ENCODE peak calls at places on chromosome 9, in eight cellular contexts. N, S, D, T, U, X, O and F are unnamed samples.

GRCh38 chr9:109098221-109098959 is 21.4 kb downstream of the TMEM245 start:
- DNase-seq in X (peak; percentile 85), O (peak; percentile 55), U (no peak), N (peak; percentile 37), T (peak; percentile 65), S (peak; percentile 83), D (no peak), F (peak; percentile 87)

GRCh38 chr9:69582544-69583297 is 89.5 kb downstream of the APBA1 start:
- DNase-seq in X (peak; percentile 17), N (no peak), U (no peak), T (no peak), O (no peak), S (peak; percentile 14), D (no peak), F (no peak)

GRCh38 chr9:16434522-16434921 is 435.9 kb downstream of the BNC2 start:
- DNase-seq in D (no peak), O (peak; percentile 43), X (peak; percentile 80), S (peak; percentile 60), N (no peak), U (no peak), T (peak; percentile 86), F (no peak)

GRCh38 chr9:84241817-84242356 is 98.7 kb downstream of the SLC28A3 start:
- DNase-seq in O (no peak), X (no peak), U (no peak), T (no peak), D (no peak), S (no peak), N (no peak), F (no peak)

GRCh38 chr9:21995652-21996275 is 1.2 kb downstream of the CDKN2B-AS1 start:
- DNase-seq in T (peak; percentile 84), X (peak; percentile 52), D (no peak), S (peak; percentile 72), O (no peak), N (peak; percentile 51), U (no peak), F (no peak)

GRCh38 chr9:96874201-96874785 is 20.0 kb upstream of the ZNF782 start:
- DNase-seq in X (no peak), O (no peak), U (no peak), S (peak; percentile 29), D (no peak), N (peak; percentile 16), T (no peak), F (no peak)

GRCh38 chr9:34710023-34710422 is at the start of gene CCL21:
- DNase-seq in N (no peak), O (no peak), U (no peak), D (no peak), T (no peak), S (no peak), X (no peak), F (no peak)

GRCh38 chr9:109604036-109604600 is 106.0 kb upstream of the PTPN3 start:
- DNase-seq in S (peak; percentile 10), X (peak; percentile 46), N (no peak), D (no peak), U (no peak), T (peak; percentile 5), O (no peak), F (no peak)

GRCh38 chr9:101601904-101602765 is 7.4 kb upstream of the PPP3R2 start:
- DNase-seq in N (peak; percentile 39), X (peak; percentile 56), O (no peak), U (peak; percentile 27), S (peak; percentile 69), D (no peak), T (peak; percentile 65), F (peak; percentile 7)

GRCh38 chr9:108980893-108981292 is 32.4 kb downstream of the CTNNAL1 start:
- DNase-seq in N (no peak), O (no peak), D (no peak), S (no peak), T (no peak), U (no peak), X (no peak), F (no peak)

GRCh38 chr9:116152941-116153764 is 438 bp upstream of the PAPPA start:
- DNase-seq in N (no peak), S (peak; percentile 97), D (no peak), X (peak; percentile 94), T (peak; percentile 89), U (no peak), O (no peak), F (peak; percentile 70)

GRCh38 chr9:4380406-4380805 is 80.5 kb upstream of the GLIS3 start:
- DNase-seq in U (no peak), N (no peak), S (no peak), D (no peak), O (no peak), X (no peak), T (no peak), F (no peak)

GRCh38 chr9:4371108-4371507 is 71.2 kb upstream of the GLIS3 start:
- DNase-seq in D (no peak), X (peak; percentile 98), T (peak; percentile 95), S (peak; percentile 98), O (peak; percentile 39), U (no peak), N (no peak), F (peak; percentile 44)

GRCh38 chr9:4370501-4370900 is 70.6 kb upstream of the GLIS3 start:
- DNase-seq in S (no peak), D (no peak), X (no peak), U (no peak), O (no peak), T (no peak), N (no peak), F (no peak)

DNA sequence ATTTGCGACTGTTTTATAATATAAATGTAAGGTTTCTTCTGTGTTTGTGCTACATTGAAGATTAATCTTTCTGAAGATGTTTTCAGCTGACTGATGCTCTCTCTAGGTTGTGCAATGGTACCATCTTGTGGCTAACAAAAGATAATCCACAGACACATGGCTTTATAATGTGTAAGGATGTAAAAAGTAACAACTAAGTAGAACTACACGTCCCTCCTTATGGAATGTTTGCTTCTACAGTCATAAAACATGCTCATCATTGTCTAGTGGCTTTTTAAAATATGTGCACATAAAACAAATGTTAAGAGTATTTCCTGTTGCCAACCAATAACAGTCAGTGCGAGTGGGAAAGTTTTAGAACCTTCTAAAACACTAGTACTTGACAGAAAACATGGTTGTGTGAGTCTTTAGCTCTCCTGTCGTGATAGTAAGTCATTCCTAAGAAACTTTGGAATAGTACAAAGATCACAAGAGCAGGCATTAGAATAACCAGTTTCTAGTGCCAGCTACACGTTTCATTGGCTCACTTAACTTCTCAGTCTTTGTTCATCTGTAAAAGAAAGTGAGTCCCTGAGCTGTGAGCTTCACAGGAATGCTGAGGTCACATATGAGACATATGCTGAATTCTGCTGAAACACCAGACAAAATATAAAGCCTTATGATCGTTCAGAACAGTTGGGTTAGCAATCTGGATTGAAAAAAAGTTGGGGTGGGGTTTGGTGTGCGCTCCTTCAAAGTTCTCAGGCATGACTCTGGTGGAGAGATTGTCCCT is 75.7 kb upstream of the GLIS3 start:
- DNase-seq in T (peak; percentile 84), O (peak; percentile 85), U (no peak), N (peak; percentile 21), D (no peak), X (peak; percentile 82), S (peak; percentile 85), F (no peak)
- TF ChIP-seq CTCF in T (peak; percentile 45), O (peak; percentile 56), U (peak; percentile 46), N (peak; percentile 21), D (no peak), X (peak; percentile 65), S (peak; percentile 50), F (peak; percentile 57)

GRCh38 chr9:27967236-27967635 is 394.0 kb upstream of the C9orf72 start:
- DNase-seq in T (no peak), N (no peak), X (no peak), D (no peak), U (no peak), O (no peak), S (no peak), F (no peak)
- TF ChIP-seq CTCF in T (no peak), N (no peak), X (no peak), D (no peak), U (no peak), O (no peak), S (no peak), F (no peak)

DNA sequence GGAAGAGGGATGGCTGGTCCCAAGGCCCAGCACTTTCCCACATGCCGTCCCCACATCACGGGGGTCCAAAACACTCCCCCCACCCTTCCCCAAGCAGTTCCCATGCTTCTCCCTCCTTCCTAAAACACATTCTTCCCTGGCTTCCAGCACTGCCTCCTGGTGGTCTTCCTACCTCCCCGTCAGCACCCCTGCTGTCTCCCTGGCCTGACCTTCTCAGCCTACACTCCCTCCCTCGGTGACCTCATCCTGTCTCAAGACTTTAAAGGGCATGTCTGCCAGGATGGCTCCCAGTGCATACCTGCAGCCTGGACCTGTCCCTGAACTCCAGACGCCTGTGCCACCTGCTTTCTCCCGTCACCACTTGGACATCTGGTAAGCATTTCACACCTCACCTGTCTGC is 4.3 kb upstream of the NCS1 start:
- DNase-seq in X (no peak), D (no peak), N (no peak), O (no peak), T (no peak), S (no peak), U (no peak), F (no peak)
- TF ChIP-seq CTCF in X (peak; percentile 7), D (no peak), N (no peak), O (no peak), T (peak; percentile 2), S (no peak), U (no peak), F (no peak)

GRCh38 chr9:19410195-19410503 is 1.3 kb downstream of the ACER2 start:
- DNase-seq in S (no peak), U (no peak), O (no peak), X (no peak), N (no peak), T (no peak), D (no peak), F (no peak)

GRCh38 chr9:19408316-19408692 is 505 bp upstream of the ACER2 start:
- DNase-seq in D (no peak), T (no peak), X (no peak), N (no peak), S (no peak), U (no peak), O (no peak), F (no peak)

GRCh38 chr9:19410594-19410993 is 1.8 kb downstream of the ACER2 start:
- DNase-seq in X (peak; percentile 11), N (no peak), O (no peak), D (no peak), T (no peak), S (no peak), U (no peak), F (no peak)

GRCh38 chr9:19409406-19410194 is 791 bp downstream of the ACER2 start:
- DNase-seq in T (peak; percentile 24), X (peak; percentile 8), S (no peak), N (peak; percentile 48), U (no peak), D (peak; percentile 32), O (no peak), F (no peak)

DNA sequence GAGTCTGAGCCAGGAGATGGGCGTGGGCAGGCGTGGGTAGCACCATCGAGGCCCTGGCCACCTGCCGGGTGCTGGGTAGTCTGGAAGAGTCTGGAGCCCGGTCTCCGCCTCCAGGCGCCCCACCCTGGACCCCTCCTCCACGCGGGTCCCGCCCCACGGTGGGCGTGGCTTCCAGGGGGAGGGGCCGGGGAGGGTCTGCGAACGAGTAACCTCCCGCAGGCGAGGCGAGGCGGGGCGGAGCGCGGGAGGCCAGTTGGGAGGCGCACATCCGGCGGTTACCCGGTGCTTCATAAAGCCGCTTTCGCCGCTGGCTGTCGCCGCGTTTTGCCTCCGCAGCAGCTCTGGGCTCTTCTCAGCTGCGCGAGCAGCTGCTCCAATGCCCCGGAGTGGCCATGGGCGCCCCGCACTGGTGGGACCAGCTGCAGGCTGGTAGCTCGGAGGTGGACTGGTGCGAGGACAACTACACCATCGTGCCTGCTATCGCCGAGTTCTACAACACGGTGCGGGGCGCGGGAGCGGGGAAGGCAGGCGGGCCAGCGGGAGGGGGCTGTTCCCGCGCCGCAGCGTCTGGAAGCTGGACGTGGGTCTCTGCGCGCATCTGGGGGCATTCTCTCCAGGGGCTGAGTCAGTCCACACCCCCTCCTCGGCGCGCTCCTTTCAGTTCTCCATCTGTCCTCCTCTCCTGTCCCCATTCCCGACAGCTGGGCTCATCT is at the start of gene ACER2:
- DNase-seq in X (peak; percentile 78), N (peak; percentile 95), T (peak; percentile 96), S (peak; percentile 85), U (peak; percentile 96), O (peak; percentile 51), D (peak; percentile 88), F (peak; percentile 50)
- TF ChIP-seq CTCF in X (no peak), N (peak; percentile 9), T (peak; percentile 10), S (no peak), U (peak; percentile 17), O (peak; percentile 37), D (no peak), F (peak; percentile 18)